ENCODE peak calls at places on chromosomes 7 and 10, in ten cellular contexts. B is WTC11; G is upper lobe of left lung; Q is astrocyte of the spinal cord; S is left lung; I is right atrium auricular region; J is AG09319; N is activated CD8-positive, alpha-beta T cell treated with anti-CD3 and anti-CD28 coated beads for 36 hours; U is fibroblast of lung; Z is epithelial cell of esophagus. L is an unnamed sample.

GRCh38 chr10:99224766-99225165 is 10.9 kb downstream of the HPSE2 start:
- DNase-seq in Q (no peak), B (no peak), J (no peak), G (no peak), S (no peak), Z (peak; percentile 29), I (no peak), N (no peak), U (no peak), L (no peak)

GRCh38 chr10:86599729-86600128 is 54.6 kb upstream of the OPN4 start:
- DNase-seq in U (no peak), B (peak; percentile 61), I (peak; percentile 26), G (no peak), N (peak; percentile 29), S (no peak), Q (no peak), Z (peak; percentile 36), J (no peak), L (peak; percentile 33)

GRCh38 chr10:70812814-70813213 is 2.9 kb upstream of the SGPL1 start:
- DNase-seq in G (no peak), U (no peak), B (no peak), N (no peak), S (no peak), J (peak; percentile 70), Z (no peak), Q (no peak), I (no peak), L (no peak)

GRCh38 chr10:8725343-8725742 is 670.9 kb downstream of the GATA3 start:
- DNase-seq in N (no peak), S (no peak), Q (no peak), I (no peak), J (no peak), G (no peak), B (no peak), U (no peak), Z (no peak), L (no peak)

GRCh38 chr10:78462728-78463228 is 429.1 kb downstream of the RPS24 start:
- DNase-seq in B (no peak), Z (no peak), I (no peak), G (no peak), J (no peak), U (no peak), N (no peak), Q (no peak), S (no peak), L (no peak)

GRCh38 chr7:128322040-128322643 is 21.6 kb downstream of the RBM28 start:
- DNase-seq in J (no peak), B (no peak), I (no peak), Q (peak; percentile 32), S (no peak), Z (peak; percentile 64), U (peak; percentile 67), N (peak; percentile 41), G (no peak), L (no peak)

GRCh38 chr7:47313564-47313963 is 268.3 kb downstream of the TNS3 start:
- DNase-seq in Z (no peak), B (no peak), N (no peak), I (peak; percentile 43), S (no peak), G (no peak), U (no peak), J (no peak), Q (no peak), L (no peak)

GRCh38 chr10:117860823-117861222 is 185.9 kb downstream of the RAB11FIP2 start:
- DNase-seq in Q (peak; percentile 3), G (no peak), B (no peak), N (no peak), U (no peak), S (no peak), Z (peak; percentile 38), J (no peak), I (no peak), L (no peak)

GRCh38 chr10:121721257-121721656 is 123.0 kb upstream of the FGFR2 start:
- DNase-seq in G (no peak), N (no peak), I (no peak), J (no peak), S (no peak), Z (no peak), Q (no peak), B (no peak), U (no peak), L (no peak)

GRCh38 chr7:75727881-75728592 is 10.7 kb downstream of the HIP1 start:
- DNase-seq in B (no peak), Z (peak; percentile 78), Q (peak; percentile 78), I (no peak), U (no peak), G (peak; percentile 81), N (peak; percentile 53), S (peak; percentile 90), J (no peak), L (peak; percentile 23)

GRCh38 chr10:86225098-86225782 is 141.4 kb downstream of the GRID1 start:
- DNase-seq in B (no peak), S (no peak), Z (peak; percentile 19), N (no peak), G (no peak), I (no peak), Q (peak; percentile 51), J (no peak), U (no peak), L (no peak)

GRCh38 chr10:127937915-127938440 is 31.1 kb downstream of the PTPRE start:
- DNase-seq in Z (no peak), I (peak; percentile 53), B (no peak), N (no peak), Q (no peak), U (no peak), G (no peak), J (no peak), S (no peak), L (no peak)

GRCh38 chr10:49312291-49312869 is 13.4 kb downstream of the C10orf71 start:
- DNase-seq in I (no peak), Q (no peak), U (no peak), N (no peak), S (no peak), B (no peak), Z (no peak), G (no peak), J (no peak), L (no peak)

GRCh38 chr10:76202777-76203176 is 771.4 kb downstream of the LRMDA start:
- DNase-seq in J (peak; percentile 65), G (no peak), N (no peak), I (no peak), B (no peak), Z (no peak), S (no peak), U (peak; percentile 25), Q (peak; percentile 62), L (no peak)

GRCh38 chr10:98886686-98887085 is 349.0 kb downstream of the HPSE2 start:
- DNase-seq in N (no peak), U (peak; percentile 57), B (no peak), I (no peak), S (no peak), Q (no peak), G (no peak), Z (peak; percentile 68), J (no peak), L (no peak)

GRCh38 chr10:132425029-132425758 is 28.2 kb downstream of the PWWP2B start:
- DNase-seq in I (no peak), G (peak; percentile 73), Q (no peak), B (no peak), U (no peak), S (no peak), Z (no peak), J (no peak), N (no peak), L (no peak)

GRCh38 chr10:81843042-81843441 is 32.0 kb upstream of the NRG3 start:
- DNase-seq in I (no peak), U (no peak), J (no peak), S (no peak), Q (no peak), B (no peak), Z (no peak), N (no peak), G (no peak), L (no peak)
- TF ChIP-seq CTCF in I (no peak), U (no peak), J (no peak), S (no peak), Q (no peak), B (no peak), Z (no peak), N (no peak), G (no peak), L (no peak)

DNA sequence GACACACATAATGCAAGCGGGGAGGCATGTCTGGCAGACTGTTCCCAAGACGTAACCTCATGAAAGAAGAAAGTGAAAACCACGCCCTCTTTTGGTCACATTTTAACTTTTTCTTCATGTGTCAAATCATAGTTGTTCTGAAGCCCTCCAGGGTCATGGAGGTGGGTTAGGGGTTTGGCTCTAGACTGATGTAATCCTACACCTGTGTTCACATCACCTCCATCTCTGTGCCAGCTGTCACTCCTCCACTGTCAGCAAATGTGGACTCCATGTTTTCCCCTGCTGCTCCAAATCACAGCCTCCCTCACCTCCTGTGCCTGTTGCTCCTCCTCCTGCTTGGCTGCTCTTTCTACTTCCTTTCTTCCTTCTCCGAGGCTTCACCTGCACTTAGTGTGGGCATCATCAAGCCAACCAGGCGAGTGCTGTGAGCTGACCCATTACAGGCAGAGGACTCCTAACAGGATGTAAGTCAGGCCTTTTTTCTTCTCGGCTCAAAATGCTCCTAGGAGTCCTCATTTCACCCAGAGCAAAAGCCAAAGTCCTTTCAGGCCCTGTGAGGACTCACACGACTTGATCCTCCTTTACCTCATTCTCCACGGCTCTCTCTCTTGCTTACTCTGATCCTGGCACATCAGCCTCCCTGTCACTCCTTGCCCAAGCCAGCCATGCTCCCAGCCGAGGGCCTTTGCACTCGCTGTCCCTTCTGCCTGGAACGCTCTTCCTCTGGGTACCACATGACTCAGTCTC is 66.4 kb upstream of the IFRD1 start:
- DNase-seq in J (no peak), Z (peak; percentile 17), G (no peak), N (peak; percentile 12), Q (no peak), I (no peak), B (no peak), U (peak; percentile 26), S (no peak), L (no peak)
- TF ChIP-seq CTCF in J (no peak), Z (no peak), G (no peak), N (no peak), Q (no peak), I (peak; percentile 14), B (no peak), U (no peak), S (no peak), L (no peak)

DNA sequence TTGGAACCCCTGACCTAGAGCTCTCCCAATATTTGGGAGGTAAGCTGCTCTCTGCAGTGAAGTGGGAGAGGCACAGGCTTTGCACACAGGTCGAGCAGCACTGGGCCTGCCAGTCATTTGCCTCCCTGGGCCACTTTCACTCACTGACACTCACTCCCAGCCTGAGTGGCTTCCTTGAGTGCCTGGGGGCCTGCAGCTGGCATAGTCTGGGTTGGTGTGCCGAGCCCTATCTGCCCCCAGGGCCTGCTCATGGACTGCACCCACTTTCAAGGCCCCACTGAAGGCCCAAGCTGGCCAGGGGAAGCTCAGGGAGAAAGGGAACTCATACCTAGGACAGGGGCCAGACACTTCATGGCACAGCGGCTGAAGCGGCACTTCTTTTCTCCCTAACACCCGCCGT is 12.9 kb upstream of the TBRG4 start:
- DNase-seq in Z (no peak), J (no peak), G (no peak), B (no peak), I (no peak), U (no peak), N (no peak), Q (no peak), S (no peak), L (no peak)
- TF ChIP-seq CTCF in Z (no peak), J (no peak), G (no peak), B (no peak), I (no peak), U (no peak), N (no peak), Q (no peak), S (no peak), L (no peak)

GRCh38 chr7:43942997-43943701 is 16.9 kb downstream of the UBE2D4 start:
- DNase-seq in Z (peak; percentile 21), G (no peak), B (no peak), Q (no peak), I (no peak), U (no peak), J (no peak), N (no peak), S (no peak), L (no peak)
- TF ChIP-seq CTCF in Z (peak; percentile 31), G (no peak), B (no peak), Q (no peak), I (no peak), U (no peak), J (no peak), N (no peak), S (no peak), L (no peak)

L was measured in nephron progenitor cell.